ENCODE peak calls at places on chromosomes 5 and 9, in five cellular contexts. C is A673; B is lower leg skin; J is activated naive CD8-positive, alpha-beta T cell treated with anti-CD3 and anti-CD28 coated beads for 36 hours; U is LNCaP clone FGC. G is an unnamed sample.

GRCh38 chr9:88722753-88723152 is 187.8 kb downstream of the NXNL2 start:
- DNase-seq in B (no peak), C (peak), J (no peak), U (no peak), G (no peak)

GRCh38 chr5:11588803-11589202 is 315.4 kb downstream of the CTNND2 start:
- DNase-seq in U (no peak), J (no peak), B (no peak), C (no peak), G (no peak)

GRCh38 chr5:5409151-5409810 is 13.2 kb upstream of the ICE1 start:
- DNase-seq in J (no peak), U (no peak), C (no peak), B (no peak), G (no peak)

GRCh38 chr9:107620801-107621200 is 131.2 kb upstream of the KLF4 start:
- DNase-seq in U (peak), C (no peak), J (no peak), B (no peak), G (peak)

GRCh38 chr5:66642538-66642937 is 46.3 kb downstream of the MAST4 start:
- DNase-seq in U (no peak), J (no peak), B (no peak), C (no peak), G (no peak)

GRCh38 chr5:91419571-91420537 is 36.7 kb upstream of the ARRDC3 start:
- DNase-seq in C (peak), U (peak), B (peak), J (peak), G (peak)

GRCh38 chr5:1563051-1563461 is 39.3 kb upstream of the LPCAT1 start:
- DNase-seq in U (no peak), C (no peak), B (no peak), J (no peak), G (no peak)

GRCh38 chr5:107474724-107475489 is 195.8 kb downstream of the EFNA5 start:
- DNase-seq in B (no peak), C (peak), J (no peak), U (no peak), G (peak)

GRCh38 chr5:76074487-76074886 is 8.7 kb upstream of the SV2C start:
- DNase-seq in C (peak), B (no peak), J (peak), U (peak), G (peak)

GRCh38 chr5:163252951-163253350 is 184.4 kb upstream of the CCNG1 start:
- DNase-seq in J (no peak), B (no peak), C (no peak), U (no peak), G (no peak)

GRCh38 chr9:81776390-81776789 is 87.0 kb upstream of the TLE1 start:
- DNase-seq in U (no peak), C (no peak), B (no peak), J (no peak), G (no peak)

GRCh38 chr5:68683632-68684035 is 410.2 kb upstream of the SLC30A5 start:
- DNase-seq in J (no peak), B (peak), U (no peak), C (peak), G (peak)

GRCh38 chr5:6399978-6400910 is 21.9 kb upstream of the MED10 start:
- DNase-seq in U (no peak), J (no peak), B (no peak), C (no peak), G (no peak)

GRCh38 chr5:134523543-134524136 is 1.8 kb upstream of the JADE2 start:
- DNase-seq in C (no peak), J (no peak), B (no peak), U (no peak), G (no peak)

GRCh38 chr5:135594416-135594960 is 15.7 kb upstream of the CXCL14 start:
- DNase-seq in C (no peak), J (no peak), B (no peak), U (no peak), G (no peak)

GRCh38 chr9:79382468-79382867 is 189.3 kb upstream of the TLE4 start:
- DNase-seq in U (no peak), B (no peak), J (no peak), C (no peak), G (no peak)

GRCh38 chr5:59661939-59662615 is 231.4 kb downstream of the PDE4D start:
- DNase-seq in C (no peak), B (no peak), J (no peak), U (no peak), G (no peak)

GRCh38 chr5:39266442-39266841 is 47.1 kb upstream of the FYB1 start:
- DNase-seq in U (no peak), J (no peak), C (no peak), B (no peak), G (no peak)

GRCh38 chr9:105697871-105698270 is 3.5 kb downstream of the TMEM38B start:
- DNase-seq in U (peak), B (no peak), J (no peak), C (no peak), G (no peak)

GRCh38 chr5:173242675-173243085 is 7.7 kb upstream of the NKX2-5 start:
- DNase-seq in J (no peak), C (no peak), B (no peak), U (no peak), G (no peak)